ENCODE peak calls at places on chromosomes 6 and 20, in nine cellular contexts. M is cardiac muscle cell; I is AG10803; E is tibial nerve; H is choroid plexus epithelial cell; S is tibial artery; G is CD8-positive, alpha-beta T cell; W is transverse colon; X is PC-9. R is an unnamed sample.

GRCh38 chr20:18533978-18534644 is 26.4 kb downstream of the SEC23B start:
- DNase-seq in X (no peak), G (no peak), I (no peak), S (no peak), E (no peak), W (no peak), M (no peak), H (no peak), R (no peak)

GRCh38 chr6:118810420-118811027 is 83.4 kb upstream of the ASF1A start:
- DNase-seq in M (no peak), S (no peak), I (no peak), E (no peak), G (peak), W (peak), H (no peak), X (no peak), R (no peak)

GRCh38 chr6:52020961-52021570 is 66.3 kb downstream of the PKHD1 start:
- DNase-seq in M (peak), H (peak), G (no peak), I (peak), W (no peak), S (no peak), X (no peak), E (no peak), R (peak)

GRCh38 chr6:36422714-36423100 is 19.9 kb downstream of the PXT1 start:
- DNase-seq in M (no peak), G (no peak), X (no peak), E (no peak), W (no peak), I (no peak), H (no peak), S (no peak), R (no peak)

GRCh38 chr20:36217226-36217625 is 19.1 kb upstream of the AAR2 start:
- DNase-seq in W (no peak), E (no peak), G (no peak), M (no peak), I (no peak), X (no peak), H (no peak), S (no peak), R (no peak)

GRCh38 chr20:55579802-55580201 is 425.5 kb downstream of the CBLN4 start:
- DNase-seq in G (no peak), M (no peak), H (no peak), E (no peak), W (no peak), S (no peak), I (no peak), X (no peak), R (no peak)

GRCh38 chr6:37867756-37868446 is 48.4 kb downstream of the ZFAND3 start:
- DNase-seq in W (no peak), I (no peak), X (no peak), M (no peak), G (no peak), E (no peak), H (no peak), S (no peak), R (no peak)

GRCh38 chr6:137487947-137488735 is 6.1 kb downstream of the OLIG3 start:
- DNase-seq in S (no peak), I (no peak), W (no peak), G (no peak), H (no peak), E (no peak), X (no peak), M (no peak), R (no peak)

GRCh38 chr6:112330071-112330876 is 16.9 kb upstream of the RFPL4B start:
- DNase-seq in I (peak), H (no peak), G (no peak), S (no peak), M (no peak), E (no peak), X (peak), W (no peak), R (peak)

GRCh38 chr20:53708129-53708968 is 114.7 kb upstream of the ZNF217 start:
- DNase-seq in M (no peak), E (no peak), H (peak), S (no peak), G (no peak), I (peak), W (no peak), X (peak), R (peak)

GRCh38 chr6:142412241-142412640 is 110.4 kb downstream of the ADGRG6 start:
- DNase-seq in I (no peak), G (no peak), X (no peak), W (no peak), E (no peak), H (no peak), S (no peak), M (no peak), R (no peak)

GRCh38 chr6:33692760-33693158 is 18.7 kb downstream of the UQCC2 start:
- DNase-seq in M (no peak), E (no peak), H (no peak), G (peak), I (peak), W (peak), X (no peak), S (no peak), R (peak)

GRCh38 chr20:62637110-62637509 is 5.2 kb upstream of the SLCO4A1 start:
- DNase-seq in S (no peak), M (no peak), G (no peak), I (no peak), X (no peak), H (no peak), W (no peak), E (no peak), R (no peak)

GRCh38 chr20:56515657-56516381 is 8.7 kb upstream of the FAM209A start:
- DNase-seq in E (no peak), W (no peak), S (no peak), M (no peak), X (no peak), H (peak), G (no peak), I (peak), R (peak)

GRCh38 chr6:169157474-169158181 is 96.0 kb downstream of the THBS2 start:
- DNase-seq in E (no peak), I (no peak), W (no peak), M (no peak), H (no peak), X (no peak), G (no peak), S (no peak), R (no peak)

GRCh38 chr6:4370066-4370465 is 234.7 kb upstream of the ECI2 start:
- DNase-seq in I (peak), G (no peak), E (no peak), M (no peak), X (peak), W (no peak), H (peak), S (no peak), R (peak)

GRCh38 chr20:33281550-33282146 is 1.4 kb upstream of the BPIFB1 start:
- DNase-seq in W (no peak), H (no peak), X (no peak), M (no peak), I (no peak), S (no peak), G (no peak), E (no peak), R (no peak)

GRCh38 chr6:1856381-1856780 is 246.7 kb downstream of the FOXC1 start:
- DNase-seq in H (peak), X (no peak), G (no peak), M (no peak), E (peak), S (no peak), W (peak), I (peak), R (peak)

GRCh38 chr20:37915800-37916570 is 13.1 kb downstream of the VSTM2L start:
- DNase-seq in G (no peak), E (no peak), H (no peak), X (no peak), I (no peak), W (no peak), M (peak), S (no peak), R (no peak)

GRCh38 chr20:5402903-5403531 is 86.3 kb upstream of the PROKR2 start:
- DNase-seq in E (no peak), X (no peak), M (peak), I (peak), W (peak), G (no peak), S (no peak), H (peak), R (peak)

GRCh38 chr20:36593347-36593746 is 12.2 kb upstream of the RAB5IF start:
- DNase-seq in E (no peak), X (no peak), W (no peak), M (no peak), I (no peak), H (no peak), G (no peak), S (no peak), R (no peak)

GRCh38 chr20:14197097-14197496 is 140.3 kb downstream of the FLRT3 start:
- DNase-seq in E (no peak), H (peak), I (peak), X (no peak), M (no peak), W (no peak), G (no peak), S (no peak), R (peak)

GRCh38 chr6:53651149-53651763 is 14.3 kb downstream of the KLHL31 start:
- DNase-seq in X (peak), I (peak), M (peak), G (peak), E (no peak), W (peak), H (peak), S (peak), R (peak)

GRCh38 chr6:116996842-116997241 is 119.8 kb downstream of the RFX6 start:
- DNase-seq in H (no peak), X (no peak), G (no peak), E (no peak), S (no peak), I (no peak), M (no peak), W (no peak), R (no peak)

GRCh38 chr6:135506270-135506997 is 8.9 kb upstream of the AHI1 start:
- DNase-seq in M (peak), X (peak), H (peak), S (no peak), G (no peak), W (no peak), E (no peak), I (peak), R (peak)

GRCh38 chr6:27616313-27617045 is 143.6 kb upstream of the ZNF184 start:
- DNase-seq in G (no peak), S (no peak), E (no peak), I (no peak), H (no peak), M (no peak), W (no peak), X (no peak), R (no peak)
- H3K4me3 ChIP-seq in G (no peak), S (no peak), E (no peak), I (peak), H (peak), M (peak), W (peak), X (peak), R (peak)

GRCh38 chr6:29886686-29887085 is 55.6 kb upstream of the HLA-A start:
- DNase-seq in I (no peak), W (no peak), H (no peak), X (no peak), M (no peak), S (no peak), E (no peak), G (no peak), R (no peak)
- H3K4me3 ChIP-seq in I (no peak), W (peak), H (no peak), X (no peak), M (no peak), S (no peak), E (peak), G (no peak), R (no peak)

DNA sequence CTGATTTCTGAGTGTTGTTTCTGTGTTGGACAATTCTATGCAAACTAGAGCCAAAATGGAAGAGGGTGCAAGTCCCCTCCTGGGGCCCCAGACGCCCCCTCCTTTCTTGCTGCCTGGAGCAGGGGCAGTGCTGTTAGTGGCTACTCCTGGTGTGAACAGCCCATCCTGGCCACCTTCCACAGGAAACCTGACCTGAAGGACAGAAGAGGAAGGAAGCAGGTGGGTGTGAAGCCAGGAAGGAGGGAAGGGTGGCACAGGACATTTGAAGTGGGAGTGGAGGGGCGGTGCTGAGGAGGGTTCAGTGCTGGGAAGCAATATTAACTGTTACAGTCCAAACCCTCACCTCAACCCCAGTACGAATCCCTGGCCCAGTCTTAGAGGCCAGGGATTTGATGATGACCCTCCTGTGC is 725 bp downstream of the PRICKLE4 start:
- DNase-seq in S (no peak), H (no peak), I (no peak), M (no peak), W (peak), E (no peak), G (no peak), X (no peak), R (no peak)
- H3K4me3 ChIP-seq in S (peak), H (peak), I (peak), M (peak), W (peak), E (peak), G (no peak), X (peak), R (peak)

GRCh38 chr6:72654101-72654618 is 32.3 kb downstream of the KCNQ5 start:
- DNase-seq in H (no peak), E (no peak), I (no peak), G (no peak), W (no peak), X (no peak), M (no peak), S (no peak), R (no peak)
- H3K4me3 ChIP-seq in H (no peak), E (no peak), I (no peak), G (no peak), W (no peak), X (no peak), M (no peak), S (no peak), R (no peak)

R was measured in fibroblast of mammary gland.